ENCODE peak calls at places on chromosomes 11 and 22, in six cellular contexts. One of them, this sample, is unnamed.

GRCh38 chr11:126079640-126080205 is 17.1 kb upstream of the CDON start:
- DNase-seq in H1: no peak
- DNase-seq in GM12878: no peak
- DNase-seq in GM12891: no peak
- DNase-seq in HepG2: peak
- DNase-seq in K562: no peak
- DNase-seq in this sample: no peak

GRCh38 chr22:23177197-23177596 is 3.1 kb upstream of the BCR start:
- DNase-seq in H1: no peak
- DNase-seq in K562: peak
- DNase-seq in GM12878: no peak
- DNase-seq in GM12891: no peak
- DNase-seq in HepG2: no peak
- DNase-seq in this sample: no peak

GRCh38 chr11:119641991-119642745 is 86.8 kb downstream of the NECTIN1 start:
- DNase-seq in HepG2: peak
- DNase-seq in GM12891: no peak
- DNase-seq in H1: no peak
- DNase-seq in K562: peak
- DNase-seq in GM12878: no peak
- DNase-seq in this sample: no peak

GRCh38 chr22:20552450-20552894 is 45.1 kb downstream of the MED15 start:
- DNase-seq in GM12878: no peak
- DNase-seq in K562: no peak
- DNase-seq in HepG2: peak
- DNase-seq in GM12891: no peak
- DNase-seq in H1: no peak
- DNase-seq in this sample: no peak

GRCh38 chr11:99739464-99740089 is 718.8 kb downstream of the CNTN5 start:
- DNase-seq in GM12878: no peak
- DNase-seq in K562: peak
- DNase-seq in H1: peak
- DNase-seq in HepG2: peak
- DNase-seq in GM12891: peak
- DNase-seq in this sample: peak

GRCh38 chr11:105937738-105938137 is 84.3 kb downstream of the MSANTD4 start:
- DNase-seq in HepG2: no peak
- DNase-seq in H1: no peak
- DNase-seq in K562: no peak
- DNase-seq in GM12891: no peak
- DNase-seq in GM12878: no peak
- DNase-seq in this sample: no peak

GRCh38 chr11:84290647-84291046 is 1004.5 kb upstream of the CCDC90B start:
- DNase-seq in HepG2: no peak
- DNase-seq in GM12891: no peak
- DNase-seq in GM12878: no peak
- DNase-seq in H1: no peak
- DNase-seq in K562: no peak
- DNase-seq in this sample: no peak

GRCh38 chr11:115462004-115462541 is 42.1 kb downstream of the CADM1 start:
- DNase-seq in K562: no peak
- DNase-seq in H1: no peak
- DNase-seq in GM12891: no peak
- DNase-seq in HepG2: no peak
- DNase-seq in GM12878: no peak
- DNase-seq in this sample: no peak

GRCh38 chr22:43957871-43958270 is 2.6 kb downstream of the SAMM50 start:
- DNase-seq in H1: no peak
- DNase-seq in GM12891: no peak
- DNase-seq in HepG2: no peak
- DNase-seq in K562: no peak
- DNase-seq in GM12878: no peak
- DNase-seq in this sample: no peak

GRCh38 chr11:45470151-45471001 is 184.2 kb upstream of the SYT13 start:
- DNase-seq in H1: no peak
- DNase-seq in GM12891: no peak
- DNase-seq in GM12878: no peak
- DNase-seq in HepG2: no peak
- DNase-seq in K562: no peak
- DNase-seq in this sample: no peak

GRCh38 chr11:126105748-126106080 is 43.0 kb upstream of the CDON start:
- DNase-seq in GM12878: no peak
- DNase-seq in H1: no peak
- DNase-seq in K562: no peak
- DNase-seq in GM12891: no peak
- DNase-seq in HepG2: no peak
- DNase-seq in this sample: no peak

GRCh38 chr11:12880327-12880726 is 128.8 kb upstream of the RASSF10 start:
- DNase-seq in GM12878: no peak
- DNase-seq in K562: no peak
- DNase-seq in H1: no peak
- DNase-seq in GM12891: no peak
- DNase-seq in HepG2: no peak
- DNase-seq in this sample: no peak

GRCh38 chr11:35337919-35338316 is 81.4 kb downstream of the SLC1A2 start:
- DNase-seq in HepG2: no peak
- DNase-seq in GM12878: no peak
- DNase-seq in GM12891: no peak
- DNase-seq in H1: no peak
- DNase-seq in K562: no peak
- DNase-seq in this sample: no peak

GRCh38 chr22:17366830-17367229 is 2.4 kb upstream of the CECR2 start:
- DNase-seq in H1: no peak
- DNase-seq in HepG2: no peak
- DNase-seq in GM12891: peak
- DNase-seq in GM12878: no peak
- DNase-seq in K562: peak
- DNase-seq in this sample: no peak

GRCh38 chr22:25167834-25168601 is 31.6 kb upstream of the CRYBB3 start:
- DNase-seq in GM12878: no peak
- DNase-seq in HepG2: peak
- DNase-seq in K562: no peak
- DNase-seq in GM12891: no peak
- DNase-seq in H1: no peak
- DNase-seq in this sample: no peak

GRCh38 chr11:116541460-116541859 is 231.3 kb downstream of the BUD13 start:
- DNase-seq in GM12878: no peak
- DNase-seq in HepG2: no peak
- DNase-seq in H1: no peak
- DNase-seq in GM12891: no peak
- DNase-seq in K562: no peak
- DNase-seq in this sample: no peak

GRCh38 chr11:32006799-32007388 is 84.0 kb upstream of the RCN1 start:
- DNase-seq in GM12878: peak
- DNase-seq in GM12891: peak
- DNase-seq in K562: peak
- DNase-seq in H1: no peak
- DNase-seq in HepG2: peak
- DNase-seq in this sample: peak

GRCh38 chr11:131025020-131025419 is 108.7 kb upstream of the SNX19 start:
- DNase-seq in HepG2: peak
- DNase-seq in K562: no peak
- DNase-seq in H1: no peak
- DNase-seq in GM12891: no peak
- DNase-seq in GM12878: no peak
- DNase-seq in this sample: no peak

GRCh38 chr11:112805658-112806057 is 155.6 kb upstream of the NCAM1 start:
- DNase-seq in GM12878: no peak
- DNase-seq in H1: no peak
- DNase-seq in GM12891: no peak
- DNase-seq in HepG2: no peak
- DNase-seq in K562: no peak
- DNase-seq in this sample: no peak

GRCh38 chr11:112122206-112122605 is 35.5 kb downstream of the SDHD start:
- DNase-seq in GM12891: no peak
- DNase-seq in K562: no peak
- DNase-seq in HepG2: no peak
- DNase-seq in GM12878: no peak
- DNase-seq in H1: no peak
- DNase-seq in this sample: no peak

GRCh38 chr11:330694-331314 is 10.1 kb upstream of the IFITM3 start:
- DNase-seq in GM12878: no peak
- DNase-seq in H1: no peak
- DNase-seq in HepG2: no peak
- DNase-seq in GM12891: no peak
- DNase-seq in K562: no peak
- DNase-seq in this sample: no peak

GRCh38 chr11:75277991-75278790 is 37.6 kb downstream of the TPBGL start:
- DNase-seq in GM12878: no peak
- DNase-seq in H1: no peak
- DNase-seq in HepG2: no peak
- DNase-seq in GM12891: no peak
- DNase-seq in K562: no peak
- DNase-seq in this sample: no peak

DNA sequence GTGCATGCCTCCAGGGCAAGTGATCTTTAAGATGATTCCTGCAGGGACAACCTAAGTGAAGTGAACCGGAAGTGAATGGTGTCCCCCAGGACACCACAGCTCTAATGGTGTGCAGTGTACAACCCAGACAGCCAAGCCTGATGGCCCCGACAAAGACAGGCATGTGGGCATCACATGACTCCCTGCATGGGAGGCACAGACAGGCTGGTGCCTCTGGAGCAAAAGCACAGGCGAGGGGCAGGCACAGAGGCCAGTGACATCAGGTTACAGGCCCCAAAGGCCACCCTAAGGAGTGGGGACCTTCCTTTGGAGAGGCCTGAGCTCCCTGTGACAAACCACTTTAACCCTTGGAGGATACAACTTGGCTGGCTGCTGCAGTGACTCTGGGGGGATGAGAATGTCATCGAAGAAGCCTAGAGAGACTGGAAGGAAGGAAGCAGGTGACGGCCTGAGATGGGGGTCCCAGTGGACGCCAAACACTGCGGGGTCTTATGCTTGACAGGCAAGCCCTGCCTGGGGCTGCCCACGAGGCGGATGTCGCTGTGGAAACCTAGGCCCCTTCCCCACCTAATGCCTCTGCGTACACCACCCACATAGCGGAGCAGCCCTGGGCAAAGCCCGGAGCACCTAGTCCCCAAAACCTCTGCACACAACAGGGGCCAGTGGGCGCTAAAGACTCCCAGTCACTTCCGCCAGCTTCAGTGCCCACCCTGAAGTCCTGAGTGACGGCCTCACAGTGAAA is 12.4 kb downstream of the POLR3H start:
- DNase-seq in H1: no peak
- DNase-seq in GM12891: no peak
- DNase-seq in GM12878: no peak
- DNase-seq in K562: no peak
- DNase-seq in HepG2: no peak
- DNase-seq in this sample: no peak
- TF ChIP-seq TAF1 in H1: no peak
- TF ChIP-seq TAF1 in GM12891: no peak
- TF ChIP-seq TAF1 in GM12878: no peak
- TF ChIP-seq TAF1 in K562: no peak
- TF ChIP-seq TAF1 in HepG2: no peak
- TF ChIP-seq TAF1 in this sample: no peak

GRCh38 chr22:49948116-49948515 is 12.5 kb upstream of the PIM3 start:
- DNase-seq in GM12891: no peak
- DNase-seq in GM12878: no peak
- DNase-seq in K562: no peak
- DNase-seq in HepG2: no peak
- DNase-seq in H1: no peak
- DNase-seq in this sample: no peak
- TF ChIP-seq POLR2AphosphoS5 in GM12891: no peak
- TF ChIP-seq POLR2AphosphoS5 in GM12878: no peak
- TF ChIP-seq POLR2AphosphoS5 in K562: no peak
- TF ChIP-seq POLR2AphosphoS5 in HepG2: no peak
- TF ChIP-seq POLR2AphosphoS5 in H1: no peak
- TF ChIP-seq POLR2AphosphoS5 in this sample: no peak

DNA sequence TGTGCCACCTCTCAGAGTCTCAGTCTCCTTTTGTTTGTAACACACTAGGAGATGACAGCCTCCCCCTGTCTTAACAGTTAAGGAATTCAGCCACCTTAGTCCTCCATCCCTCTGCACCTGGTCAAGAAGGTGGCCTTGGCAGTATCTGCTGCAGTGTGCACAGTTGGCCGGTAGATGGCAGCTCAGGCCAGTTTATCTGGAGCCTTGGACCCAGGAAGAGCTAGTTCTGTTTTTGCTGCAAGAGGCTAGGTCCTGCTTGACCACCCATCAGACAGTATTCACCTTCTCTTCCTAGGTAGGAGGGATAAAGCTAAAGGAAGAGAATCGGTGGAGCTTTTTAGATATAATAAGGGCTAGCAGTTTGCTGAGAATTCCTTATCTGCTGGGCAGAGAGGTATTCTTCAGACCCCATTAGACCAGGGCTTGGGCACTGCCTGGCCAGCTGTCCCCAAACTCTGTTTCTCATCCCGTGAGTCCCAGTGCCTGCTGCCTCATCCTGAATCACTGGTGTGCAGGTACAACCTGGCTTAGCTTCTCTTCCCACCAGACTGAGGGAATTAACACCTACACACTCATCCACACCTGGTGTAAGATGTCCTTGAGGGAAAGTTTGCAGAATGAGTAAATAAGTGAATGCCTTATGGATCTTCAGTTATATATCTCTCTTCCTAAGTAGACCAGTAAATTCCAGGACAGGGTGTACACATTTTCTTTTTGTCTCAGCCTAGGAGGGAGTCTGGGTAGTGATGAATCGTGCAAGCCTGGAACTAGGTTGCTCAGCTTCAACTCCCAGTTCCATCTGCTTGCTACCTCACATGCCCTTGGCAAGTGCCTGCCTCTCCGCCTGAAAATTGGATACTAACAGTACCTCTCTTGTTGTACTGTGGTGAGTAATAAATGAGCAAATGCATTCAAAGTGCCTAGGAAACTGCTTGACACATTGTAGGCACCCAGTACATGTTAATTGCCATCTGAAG is 70.8 kb upstream of the NARS2 start:
- DNase-seq in K562: peak
- DNase-seq in GM12878: peak
- DNase-seq in GM12891: peak
- DNase-seq in H1: peak
- DNase-seq in HepG2: peak
- DNase-seq in this sample: peak
- TF ChIP-seq POLR2A in K562: no peak
- TF ChIP-seq POLR2A in GM12878: no peak
- TF ChIP-seq POLR2A in GM12891: no peak
- TF ChIP-seq POLR2A in H1: no peak
- TF ChIP-seq POLR2A in HepG2: no peak
- TF ChIP-seq POLR2A in this sample: no peak

GRCh38 chr11:101706015-101706414 is 122.2 kb upstream of the TRPC6 start:
- DNase-seq in K562: no peak
- DNase-seq in GM12891: no peak
- DNase-seq in HepG2: no peak
- DNase-seq in H1: no peak
- DNase-seq in GM12878: no peak
- DNase-seq in this sample: no peak

GRCh38 chr11:101707477-101707876 is 123.7 kb upstream of the TRPC6 start:
- DNase-seq in GM12891: no peak
- DNase-seq in H1: no peak
- DNase-seq in HepG2: no peak
- DNase-seq in K562: no peak
- DNase-seq in GM12878: no peak
- DNase-seq in this sample: no peak

DNA sequence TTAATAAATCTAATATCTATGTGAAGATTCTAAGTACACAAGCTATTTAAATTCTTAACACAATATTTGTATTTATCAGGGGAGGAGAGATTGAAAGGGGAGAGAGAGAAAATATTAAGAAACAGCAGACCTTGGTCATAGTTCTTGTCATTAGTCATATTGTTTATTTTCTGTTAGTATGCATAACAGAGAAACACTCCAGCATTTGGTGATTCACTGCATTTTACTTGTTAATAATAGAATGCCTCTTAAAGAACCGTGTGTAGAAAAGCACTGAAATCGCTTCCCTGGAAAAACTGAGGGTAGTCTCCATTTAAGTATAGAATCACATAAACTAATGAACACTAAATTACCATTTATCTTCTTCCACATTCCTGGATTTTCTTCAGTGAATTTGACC is 122.7 kb upstream of the TRPC6 start:
- DNase-seq in H1: no peak
- DNase-seq in K562: no peak
- DNase-seq in GM12878: no peak
- DNase-seq in HepG2: no peak
- DNase-seq in GM12891: no peak
- DNase-seq in this sample: no peak
- TF ChIP-seq TAF1 in H1: no peak
- TF ChIP-seq TAF1 in K562: no peak
- TF ChIP-seq TAF1 in GM12878: no peak
- TF ChIP-seq TAF1 in HepG2: no peak
- TF ChIP-seq TAF1 in GM12891: no peak
- TF ChIP-seq TAF1 in this sample: no peak

This sample was measured in GM12892.